ENCODE peak calls at places on chromosomes 12 and 14, in four cellular contexts. I, D, Z and Q are unnamed samples.

GRCh38 chr14:51182166-51182565 is 57.9 kb upstream of the TMX1 start:
- DNase-seq in I (no peak), D (no peak), Z (no peak), Q (peak; percentile 72)

GRCh38 chr12:50936821-50937220 is 15.5 kb upstream of the HIGD1C start:
- DNase-seq in Z (no peak), D (no peak), I (no peak), Q (no peak)

GRCh38 chr12:118307069-118307954 is 65.4 kb downstream of the TAOK3 start:
- DNase-seq in D (peak; percentile 93), I (no peak), Z (no peak), Q (peak; percentile 93)

GRCh38 chr14:89058707-89059106 is 234.3 kb downstream of the TTC8 start:
- DNase-seq in Z (no peak), I (no peak), D (peak; percentile 2), Q (no peak)

GRCh38 chr12:16385779-16386646 is 38.6 kb downstream of the MGST1 start:
- DNase-seq in I (peak; percentile 57), Z (no peak), D (peak; percentile 77), Q (peak; percentile 55)

GRCh38 chr12:5479761-5480160 is 47.9 kb downstream of the NTF3 start:
- DNase-seq in D (no peak), I (no peak), Z (no peak), Q (no peak)

GRCh38 chr14:65832431-65833253 is 420.1 kb downstream of the FUT8 start:
- DNase-seq in Z (no peak), D (peak; percentile 41), I (no peak), Q (no peak)

GRCh38 chr12:18436163-18436562 is 174.8 kb downstream of the PIK3C2G start:
- DNase-seq in D (peak; percentile 9), I (no peak), Z (no peak), Q (no peak)

GRCh38 chr14:32078030-32078793 is 1.1 kb downstream of the ARHGAP5 start:
- DNase-seq in I (peak; percentile 58), Z (no peak), D (peak; percentile 61), Q (peak; percentile 50)

GRCh38 chr14:77145975-77146740 is 4.6 kb upstream of the ZDHHC22 start:
- DNase-seq in I (no peak), D (no peak), Z (no peak), Q (no peak)

GRCh38 chr12:113464852-113465719 is 6.6 kb downstream of the LHX5 start:
- DNase-seq in I (no peak), D (no peak), Z (no peak), Q (no peak)

GRCh38 chr14:88667555-88668273 is 104.9 kb downstream of the ZC3H14 start:
- DNase-seq in I (peak; percentile 59), Z (peak; percentile 79), D (peak; percentile 90), Q (peak; percentile 82)

GRCh38 chr12:32418903-32419519 is 19.7 kb downstream of the FGD4 start:
- DNase-seq in Z (no peak), I (no peak), D (no peak), Q (no peak)

GRCh38 chr14:48398675-48399282 is 723.4 kb upstream of the MDGA2 start:
- DNase-seq in I (peak; percentile 15), Z (no peak), D (peak; percentile 46), Q (peak; percentile 59)

GRCh38 chr12:39712334-39712733 is 92.7 kb upstream of the ABCD2 start:
- DNase-seq in D (no peak), I (no peak), Z (no peak), Q (no peak)

GRCh38 chr12:7376196-7376595 is 67.8 kb downstream of the CD163L1 start:
- DNase-seq in D (peak; percentile 7), I (no peak), Z (no peak), Q (peak; percentile 7)

GRCh38 chr12:10331642-10332239 is 24.1 kb downstream of the KLRD1 start:
- DNase-seq in I (peak; percentile 37), Z (no peak), D (peak; percentile 85), Q (peak; percentile 68)

GRCh38 chr12:106387847-106388246 is 30.3 kb downstream of the POLR3B start:
- DNase-seq in Z (no peak), I (no peak), D (no peak), Q (no peak)

GRCh38 chr14:96423446-96424103 is 31.6 kb downstream of the AK7 start:
- DNase-seq in I (no peak), D (no peak), Z (no peak), Q (no peak)

GRCh38 chr14:89418976-89419375 is 1.9 kb upstream of the FOXN3 start:
- DNase-seq in Z (no peak), D (no peak), I (no peak), Q (no peak)

GRCh38 chr14:101120636-101121398 is 217.3 kb upstream of the RTL1 start:
- DNase-seq in I (peak; percentile 28), Z (peak; percentile 66), D (peak; percentile 37), Q (no peak)

GRCh38 chr12:58105225-58106119 is 164.1 kb downstream of the ATP23 start:
- DNase-seq in D (peak; percentile 50), Z (no peak), I (peak; percentile 19), Q (peak; percentile 17)

GRCh38 chr12:53985358-53985899 is 483 bp downstream of the HOXC10 start:
- DNase-seq in I (no peak), Z (no peak), D (no peak), Q (no peak)

GRCh38 chr14:96256420-96256819 is 410 bp downstream of the BDKRB1 start:
- DNase-seq in Z (no peak), I (no peak), D (no peak), Q (peak; percentile 89)

GRCh38 chr12:110742718-110743570 is at the start of gene PPP1CC:
- DNase-seq in Z (peak; percentile 95), D (peak; percentile 94), I (peak; percentile 95), Q (peak; percentile 95)

GRCh38 chr14:72063761-72064282 is 131.6 kb downstream of the RGS6 start:
- DNase-seq in Z (no peak), D (no peak), I (no peak), Q (no peak)

GRCh38 chr14:33686218-33686617 is 264.7 kb downstream of the EGLN3 start:
- DNase-seq in Z (no peak), D (peak; percentile 47), I (no peak), Q (peak; percentile 72)

GRCh38 chr14:68104518-68104917 is 284.9 kb downstream of the RAD51B start:
- DNase-seq in D (peak; percentile 96), Z (no peak), I (no peak), Q (peak; percentile 94)

GRCh38 chr12:88308825-88309224 is 166.7 kb downstream of the TMTC3 start:
- DNase-seq in Z (no peak), I (no peak), D (peak; percentile 94), Q (peak; percentile 78)

GRCh38 chr12:88309546-88309945 is 167.4 kb downstream of the TMTC3 start:
- DNase-seq in Z (no peak), D (peak; percentile 81), I (no peak), Q (peak; percentile 56)

GRCh38 chr12:88303335-88303734 is 161.2 kb downstream of the TMTC3 start:
- DNase-seq in I (no peak), Z (no peak), D (no peak), Q (no peak)

GRCh38 chr12:88305491-88305890 is 163.4 kb downstream of the TMTC3 start:
- DNase-seq in Z (no peak), D (no peak), I (no peak), Q (peak; percentile 67)

GRCh38 chr12:88306471-88307069 is 164.5 kb downstream of the TMTC3 start:
- DNase-seq in D (peak; percentile 50), Z (no peak), I (no peak), Q (no peak)
- TF ChIP-seq CTCF in D (no peak), Z (no peak), I (no peak), Q (no peak)

DNA sequence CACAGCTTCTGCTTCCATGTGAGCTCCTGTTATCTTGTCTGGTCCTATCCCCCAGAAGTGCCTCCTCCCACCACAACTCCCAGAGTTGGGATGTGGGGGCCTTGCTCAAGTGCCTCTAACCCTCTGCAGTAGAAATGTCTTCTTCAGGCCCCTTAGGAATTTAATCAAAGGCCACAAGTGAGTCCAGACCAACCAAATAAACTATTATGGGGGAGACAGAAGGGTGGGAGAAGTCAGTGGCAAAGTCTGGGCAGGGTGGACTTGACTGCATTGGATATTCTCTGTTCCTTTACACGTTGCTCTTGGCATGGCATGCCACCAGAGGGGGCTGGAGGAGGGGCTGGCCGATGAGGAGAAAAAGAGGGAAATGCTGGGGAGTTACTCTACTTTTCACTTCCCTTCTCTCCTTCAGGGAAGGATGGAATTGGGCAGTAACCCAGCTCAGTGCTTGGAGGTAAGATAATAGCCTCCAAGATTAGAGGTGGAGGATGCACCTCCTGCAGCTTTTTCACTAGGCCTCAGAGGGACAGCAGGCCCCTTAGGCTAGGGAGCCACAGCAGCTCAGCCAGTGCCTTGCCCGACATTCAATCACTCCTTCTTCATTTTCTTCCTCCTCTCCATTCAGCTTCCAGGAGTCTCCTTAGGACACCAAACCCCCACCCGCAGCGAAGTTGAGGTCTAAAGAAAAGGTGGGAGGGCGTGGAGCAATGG is 1.2 kb upstream of the AP1G2 start:
- DNase-seq in D (peak; percentile 17), Z (no peak), I (peak; percentile 39), Q (no peak)
- TF ChIP-seq CTCF in D (peak; percentile 54), Z (no peak), I (no peak), Q (peak; percentile 35)

DNA sequence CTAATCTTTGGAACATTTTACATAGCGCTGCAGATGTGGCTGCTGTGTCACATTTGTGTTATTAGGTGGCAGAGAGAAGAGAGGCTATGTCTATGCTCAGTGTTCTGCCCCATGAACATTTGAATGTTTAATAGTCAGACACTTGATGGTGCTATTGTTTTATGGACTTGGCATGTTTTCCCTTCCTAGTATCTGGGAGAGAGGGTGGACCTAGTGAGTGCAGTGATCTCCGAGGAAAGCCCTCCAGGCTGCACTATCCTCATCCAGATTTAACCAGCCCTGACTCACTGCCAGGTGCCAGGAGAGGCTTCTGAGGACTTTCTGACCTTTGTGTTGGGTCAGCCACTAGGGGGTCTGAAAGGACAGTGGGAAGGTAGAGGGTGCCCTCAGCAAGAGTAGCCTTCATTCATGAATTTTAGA is 24.3 kb downstream of the ZFC3H1 start:
- DNase-seq in Z (no peak), I (no peak), D (no peak), Q (no peak)
- TF ChIP-seq CTCF in Z (no peak), I (no peak), D (peak; percentile 21), Q (no peak)

GRCh38 chr12:46219892-46220655 is 48.8 kb downstream of the SLC38A1 start:
- DNase-seq in Z (no peak), D (peak; percentile 81), I (peak; percentile 37), Q (peak; percentile 71)

GRCh38 chr12:46214668-46215429 is 54.0 kb downstream of the SLC38A1 start:
- DNase-seq in I (peak; percentile 49), Z (peak; percentile 70), D (no peak), Q (no peak)

GRCh38 chr12:46219147-46219891 is 49.5 kb downstream of the SLC38A1 start:
- DNase-seq in Z (no peak), D (no peak), I (no peak), Q (no peak)

GRCh38 chr12:46218509-46219095 is 50.2 kb downstream of the SLC38A1 start:
- DNase-seq in D (no peak), Z (no peak), I (peak; percentile 46), Q (peak; percentile 83)

DNA sequence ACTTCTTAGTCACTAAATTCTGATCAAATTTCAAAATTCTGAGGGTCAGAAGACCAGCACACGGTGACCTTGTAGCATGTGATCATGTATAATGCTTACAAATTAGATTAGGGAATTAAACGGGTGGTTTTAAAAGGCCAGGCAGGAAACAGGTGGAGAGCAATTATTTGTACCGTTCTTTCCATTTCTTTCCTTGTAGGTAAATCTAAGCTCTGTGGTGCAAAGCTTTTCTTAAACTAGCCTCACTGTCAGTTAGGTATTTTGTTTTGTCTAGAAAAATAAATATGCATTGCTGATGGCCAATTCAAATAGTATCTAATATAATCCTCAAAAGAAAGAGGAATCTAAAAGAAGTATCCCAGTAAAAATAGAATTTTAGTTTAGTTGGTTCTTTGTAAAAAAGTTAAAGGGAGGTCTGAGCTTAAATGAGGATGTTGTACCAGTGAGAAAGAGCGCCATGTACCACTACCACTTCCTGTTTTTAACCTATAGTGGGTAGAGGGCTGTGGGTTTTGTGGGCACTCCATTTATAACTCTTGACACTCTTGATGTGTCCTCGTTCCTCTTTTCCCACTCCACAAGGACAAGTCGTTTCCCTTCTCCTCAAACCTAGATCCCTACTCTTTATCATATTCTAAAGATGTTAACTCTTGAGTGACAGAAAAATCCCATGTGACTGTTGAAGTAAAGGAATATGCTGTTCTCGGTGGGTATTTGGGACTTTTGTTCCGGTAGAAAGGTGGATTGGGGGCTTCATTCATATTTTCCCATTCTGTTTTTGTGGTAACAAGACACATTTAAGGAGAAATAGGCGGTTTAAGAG is 50.9 kb downstream of the SLC38A1 start:
- DNase-seq in Z (peak; percentile 88), I (peak; percentile 71), D (no peak), Q (no peak)
- TF ChIP-seq CTCF in Z (no peak), I (no peak), D (no peak), Q (no peak)